ENCODE peak calls at places on chromosomes 11 and 22, in seven cellular contexts. One of them, this sample, is unnamed.
A peak's percentile ranks its signal among the peaks of the same experiment; 100 is the strongest.

GRCh38 chr11:10716122-10716521 is 22.6 kb upstream of the IRAG1 start:
- DNase-seq in stromal cell of bone marrow: no peak
- DNase-seq in SW 1271: no peak
- DNase-seq in ELR: peak; percentile 57
- DNase-seq in activated CD4-positive, alpha-beta T cell treated with anti-CD3 and anti-CD28 coated beads, Interleukin-2, amount 50 U/mL, for 4 hours: no peak
- DNase-seq in skeletal muscle cell: no peak
- DNase-seq in HS-5: no peak
- DNase-seq in this sample: no peak

GRCh38 chr11:121652982-121653381 is 200.2 kb upstream of the SORL1-AS1 start:
- DNase-seq in stromal cell of bone marrow: no peak
- DNase-seq in SW 1271: peak; percentile 10
- DNase-seq in ELR: peak; percentile 52
- DNase-seq in activated CD4-positive, alpha-beta T cell treated with anti-CD3 and anti-CD28 coated beads, Interleukin-2, amount 50 U/mL, for 4 hours: no peak
- DNase-seq in skeletal muscle cell: no peak
- DNase-seq in HS-5: no peak
- DNase-seq in this sample: no peak

GRCh38 chr22:28882545-28882877 is 861 bp upstream of the ZNRF3 start:
- DNase-seq in stromal cell of bone marrow: no peak
- DNase-seq in SW 1271: peak; percentile 35
- DNase-seq in ELR: peak; percentile 49
- DNase-seq in activated CD4-positive, alpha-beta T cell treated with anti-CD3 and anti-CD28 coated beads, Interleukin-2, amount 50 U/mL, for 4 hours: peak; percentile 14
- DNase-seq in skeletal muscle cell: no peak
- DNase-seq in HS-5: peak; percentile 24
- DNase-seq in this sample: no peak

GRCh38 chr22:24584871-24585411 is 7.9 kb downstream of the LRRC75B start:
- DNase-seq in stromal cell of bone marrow: no peak
- DNase-seq in SW 1271: no peak
- DNase-seq in ELR: no peak
- DNase-seq in activated CD4-positive, alpha-beta T cell treated with anti-CD3 and anti-CD28 coated beads, Interleukin-2, amount 50 U/mL, for 4 hours: no peak
- DNase-seq in skeletal muscle cell: no peak
- DNase-seq in HS-5: no peak
- DNase-seq in this sample: no peak

GRCh38 chr22:48053973-48054372 is 1291.5 kb downstream of the TBC1D22A start:
- DNase-seq in stromal cell of bone marrow: no peak
- DNase-seq in SW 1271: no peak
- DNase-seq in ELR: no peak
- DNase-seq in activated CD4-positive, alpha-beta T cell treated with anti-CD3 and anti-CD28 coated beads, Interleukin-2, amount 50 U/mL, for 4 hours: no peak
- DNase-seq in skeletal muscle cell: no peak
- DNase-seq in HS-5: no peak
- DNase-seq in this sample: no peak

GRCh38 chr11:120260616-120261015 is 20.7 kb downstream of the POU2F3 start:
- DNase-seq in stromal cell of bone marrow: no peak
- DNase-seq in SW 1271: no peak
- DNase-seq in ELR: no peak
- DNase-seq in activated CD4-positive, alpha-beta T cell treated with anti-CD3 and anti-CD28 coated beads, Interleukin-2, amount 50 U/mL, for 4 hours: no peak
- DNase-seq in skeletal muscle cell: no peak
- DNase-seq in HS-5: no peak
- DNase-seq in this sample: no peak

GRCh38 chr22:21860640-21861039 is 6.8 kb downstream of the MAPK1 start:
- DNase-seq in stromal cell of bone marrow: no peak
- DNase-seq in SW 1271: no peak
- DNase-seq in ELR: no peak
- DNase-seq in activated CD4-positive, alpha-beta T cell treated with anti-CD3 and anti-CD28 coated beads, Interleukin-2, amount 50 U/mL, for 4 hours: no peak
- DNase-seq in skeletal muscle cell: no peak
- DNase-seq in HS-5: no peak
- DNase-seq in this sample: no peak

GRCh38 chr11:47905358-47906059 is 57.4 kb upstream of the NUP160 start:
- DNase-seq in stromal cell of bone marrow: no peak
- DNase-seq in SW 1271: no peak
- DNase-seq in ELR: peak; percentile 97
- DNase-seq in activated CD4-positive, alpha-beta T cell treated with anti-CD3 and anti-CD28 coated beads, Interleukin-2, amount 50 U/mL, for 4 hours: no peak
- DNase-seq in skeletal muscle cell: peak; percentile 17
- DNase-seq in HS-5: peak; percentile 93
- DNase-seq in this sample: no peak

GRCh38 chr22:21651521-21652009 is 9.5 kb downstream of the SDF2L1 start:
- DNase-seq in stromal cell of bone marrow: no peak
- DNase-seq in SW 1271: no peak
- DNase-seq in ELR: peak; percentile 27
- DNase-seq in activated CD4-positive, alpha-beta T cell treated with anti-CD3 and anti-CD28 coated beads, Interleukin-2, amount 50 U/mL, for 4 hours: no peak
- DNase-seq in skeletal muscle cell: no peak
- DNase-seq in HS-5: no peak
- DNase-seq in this sample: no peak

GRCh38 chr11:14378171-14378570 is 19.2 kb upstream of the RRAS2 start:
- DNase-seq in stromal cell of bone marrow: no peak
- DNase-seq in SW 1271: no peak
- DNase-seq in ELR: peak; percentile 23
- DNase-seq in activated CD4-positive, alpha-beta T cell treated with anti-CD3 and anti-CD28 coated beads, Interleukin-2, amount 50 U/mL, for 4 hours: no peak
- DNase-seq in skeletal muscle cell: no peak
- DNase-seq in HS-5: no peak
- DNase-seq in this sample: no peak

GRCh38 chr22:40156001-40156516 is 21.7 kb upstream of the TNRC6B start:
- DNase-seq in stromal cell of bone marrow: no peak
- DNase-seq in SW 1271: peak; percentile 43
- DNase-seq in ELR: peak; percentile 66
- DNase-seq in activated CD4-positive, alpha-beta T cell treated with anti-CD3 and anti-CD28 coated beads, Interleukin-2, amount 50 U/mL, for 4 hours: no peak
- DNase-seq in skeletal muscle cell: no peak
- DNase-seq in HS-5: no peak
- DNase-seq in this sample: no peak

GRCh38 chr11:76269661-76270322 is 63.5 kb upstream of the WNT11 start:
- DNase-seq in stromal cell of bone marrow: no peak
- DNase-seq in SW 1271: no peak
- DNase-seq in ELR: no peak
- DNase-seq in activated CD4-positive, alpha-beta T cell treated with anti-CD3 and anti-CD28 coated beads, Interleukin-2, amount 50 U/mL, for 4 hours: no peak
- DNase-seq in skeletal muscle cell: no peak
- DNase-seq in HS-5: no peak
- DNase-seq in this sample: no peak

GRCh38 chr11:76186776-76187279 is 19.5 kb downstream of the WNT11 start:
- DNase-seq in stromal cell of bone marrow: no peak
- DNase-seq in SW 1271: no peak
- DNase-seq in ELR: no peak
- DNase-seq in activated CD4-positive, alpha-beta T cell treated with anti-CD3 and anti-CD28 coated beads, Interleukin-2, amount 50 U/mL, for 4 hours: no peak
- DNase-seq in skeletal muscle cell: no peak
- DNase-seq in HS-5: no peak
- DNase-seq in this sample: no peak

GRCh38 chr22:25067851-25068421 is 115.4 kb downstream of the KIAA1671 start:
- DNase-seq in stromal cell of bone marrow: no peak
- DNase-seq in SW 1271: no peak
- DNase-seq in ELR: no peak
- DNase-seq in activated CD4-positive, alpha-beta T cell treated with anti-CD3 and anti-CD28 coated beads, Interleukin-2, amount 50 U/mL, for 4 hours: peak; percentile 66
- DNase-seq in skeletal muscle cell: peak; percentile 18
- DNase-seq in HS-5: no peak
- DNase-seq in this sample: no peak

GRCh38 chr11:119942583-119943338 is 195.2 kb downstream of the TRIM29 start:
- DNase-seq in stromal cell of bone marrow: peak; percentile 3
- DNase-seq in SW 1271: no peak
- DNase-seq in ELR: peak; percentile 3
- DNase-seq in activated CD4-positive, alpha-beta T cell treated with anti-CD3 and anti-CD28 coated beads, Interleukin-2, amount 50 U/mL, for 4 hours: no peak
- DNase-seq in skeletal muscle cell: no peak
- DNase-seq in HS-5: no peak
- DNase-seq in this sample: no peak

GRCh38 chr11:122785156-122785605 is 53.1 kb upstream of the CRTAM start:
- DNase-seq in stromal cell of bone marrow: no peak
- DNase-seq in SW 1271: no peak
- DNase-seq in ELR: no peak
- DNase-seq in activated CD4-positive, alpha-beta T cell treated with anti-CD3 and anti-CD28 coated beads, Interleukin-2, amount 50 U/mL, for 4 hours: no peak
- DNase-seq in skeletal muscle cell: no peak
- DNase-seq in HS-5: no peak
- DNase-seq in this sample: no peak

GRCh38 chr11:93741882-93742226 is 382 bp downstream of the C11orf54 start:
- DNase-seq in stromal cell of bone marrow: peak; percentile 13
- DNase-seq in SW 1271: peak; percentile 96
- DNase-seq in ELR: peak; percentile 70
- DNase-seq in activated CD4-positive, alpha-beta T cell treated with anti-CD3 and anti-CD28 coated beads, Interleukin-2, amount 50 U/mL, for 4 hours: no peak
- DNase-seq in skeletal muscle cell: peak; percentile 24
- DNase-seq in HS-5: no peak
- DNase-seq in this sample: peak; percentile 40

GRCh38 chr11:64226507-64227051 is 505 bp downstream of the NUDT22 start:
- DNase-seq in stromal cell of bone marrow: no peak
- DNase-seq in SW 1271: peak; percentile 58
- DNase-seq in ELR: peak; percentile 30
- DNase-seq in activated CD4-positive, alpha-beta T cell treated with anti-CD3 and anti-CD28 coated beads, Interleukin-2, amount 50 U/mL, for 4 hours: peak; percentile 30
- DNase-seq in skeletal muscle cell: no peak
- DNase-seq in HS-5: no peak
- DNase-seq in this sample: no peak

This sample was measured in GM04503.